ENCODE peak calls at places on chromosomes 13 and 19, in four cellular contexts. C is retina; H is stimulated activated CD4-positive, alpha-beta T cell treated with anti-CD3 and anti-CD28 coated beads, Interleukin-1b, Interleukin-23, amount 100 ng/mL, for 24 hours; E is fibroblast of pulmonary artery. S is an unnamed sample.
A peak's percentile ranks its signal among the peaks of the same experiment; 100 is the strongest.

GRCh38 chr19:12867120-12868099 is 13.8 kb downstream of the DNASE2 start:
- DNase-seq in H (peak; percentile 61), E (peak; percentile 61), C (peak; percentile 91), S (peak; percentile 93)

GRCh38 chr13:46675016-46675415 is 121.9 kb downstream of the ESD start:
- DNase-seq in C (no peak), H (no peak), E (no peak), S (no peak)

GRCh38 chr19:50607874-50608785 is 31.6 kb downstream of the SYT3 start:
- DNase-seq in H (peak; percentile 80), E (peak; percentile 88), C (peak; percentile 94), S (peak; percentile 71)

GRCh38 chr19:42352216-42352892 is 26.9 kb downstream of the MEGF8 start:
- DNase-seq in E (peak; percentile 15), H (no peak), C (peak; percentile 84), S (peak; percentile 58)

GRCh38 chr13:71718931-71719330 is 148.1 kb downstream of the DACH1 start:
- DNase-seq in E (no peak), C (no peak), H (no peak), S (no peak)

GRCh38 chr19:30053558-30053957 is 111.5 kb downstream of the URI1 start:
- DNase-seq in H (no peak), E (no peak), C (no peak), S (no peak)

GRCh38 chr13:95176611-95177259 is 124.5 kb downstream of the ABCC4 start:
- DNase-seq in H (no peak), C (no peak), E (peak; percentile 35), S (no peak)

GRCh38 chr19:20233105-20233504 is 66.1 kb downstream of the ZNF486 start:
- DNase-seq in E (no peak), H (no peak), C (no peak), S (no peak)

GRCh38 chr19:55014714-55015113 is 23.4 kb downstream of the GP6 start:
- DNase-seq in H (no peak), E (no peak), C (no peak), S (no peak)

GRCh38 chr13:40345654-40346372 is 320.6 kb downstream of the FOXO1 start:
- DNase-seq in E (no peak), C (no peak), H (no peak), S (no peak)

GRCh38 chr19:48424694-48425219 is 21.0 kb upstream of the GRWD1 start:
- DNase-seq in E (peak; percentile 71), H (no peak), C (no peak), S (no peak)

GRCh38 chr13:55160911-55161310 is 1979.8 kb upstream of the PRR20A start:
- DNase-seq in C (no peak), E (no peak), H (no peak), S (no peak)

GRCh38 chr19:34403784-34404108 is 453 bp upstream of the PDCD2L start:
- DNase-seq in H (no peak), C (no peak), E (no peak), S (no peak)

GRCh38 chr19:53883231-53883661 is 1.2 kb downstream of the PRKCG start:
- DNase-seq in C (no peak), E (no peak), H (no peak), S (no peak)

GRCh38 chr19:45099465-45100201 is 6.7 kb downstream of the PPP1R37 start:
- DNase-seq in E (no peak), H (no peak), C (no peak), S (no peak)

GRCh38 chr13:42707003-42707402 is 74.4 kb upstream of the FAM216B start:
- DNase-seq in E (peak; percentile 39), H (no peak), C (no peak), S (no peak)

GRCh38 chr19:55005684-55006488 is 32.2 kb downstream of the GP6 start:
- DNase-seq in H (peak; percentile 4), C (peak; percentile 36), E (no peak), S (no peak)

GRCh38 chr19:2848625-2849024 is 7.3 kb downstream of the ZNF555 start:
- DNase-seq in E (no peak), H (no peak), C (no peak), S (no peak)

GRCh38 chr13:73141292-73141771 is 82.5 kb downstream of the KLF5 start:
- DNase-seq in E (peak; percentile 60), C (peak; percentile 40), H (no peak), S (no peak)

GRCh38 chr19:29564574-29565005 is 38.8 kb downstream of the VSTM2B start:
- DNase-seq in E (no peak), C (no peak), H (no peak), S (no peak)

GRCh38 chr13:51148952-51149573 is 38.0 kb upstream of the C13orf42 start:
- DNase-seq in E (peak; percentile 77), H (no peak), C (peak; percentile 75), S (no peak)

GRCh38 chr13:42628666-42629065 is 54.7 kb downstream of the TNFSF11 start:
- DNase-seq in E (no peak), C (no peak), H (no peak), S (no peak)

GRCh38 chr13:98089246-98089645 is 53.6 kb upstream of the FARP1 start:
- DNase-seq in C (no peak), E (peak; percentile 68), H (no peak), S (no peak)

GRCh38 chr19:50416034-50416814 is 2.5 kb upstream of the SPIB start:
- DNase-seq in H (no peak), C (no peak), E (no peak), S (no peak)

GRCh38 chr13:49302222-49302621 is 54.5 kb downstream of the CDADC1 start:
- DNase-seq in C (no peak), E (no peak), H (no peak), S (no peak)

GRCh38 chr13:42190529-42190928 is 81.4 kb upstream of the AKAP11 start:
- DNase-seq in E (no peak), H (no peak), C (no peak), S (no peak)

GRCh38 chr19:36013280-36014028 is 559 bp downstream of the ALKBH6 start:
- DNase-seq in E (no peak), H (no peak), C (no peak), S (no peak)

GRCh38 chr19:4327252-4327876 is 11.3 kb downstream of the STAP2 start:
- DNase-seq in E (peak; percentile 70), H (peak; percentile 78), C (peak; percentile 69), S (no peak)

GRCh38 chr19:294341-294818 is 3.2 kb upstream of the PLPP2 start:
- DNase-seq in H (no peak), E (peak; percentile 23), C (peak; percentile 74), S (no peak)

GRCh38 chr13:103605546-103606326 is 539.5 kb upstream of the SLC10A2 start:
- DNase-seq in H (no peak), C (no peak), E (no peak), S (no peak)

GRCh38 chr13:76812206-76812882 is 73.9 kb downstream of the KCTD12 start:
- DNase-seq in E (no peak), H (no peak), C (no peak), S (no peak)

GRCh38 chr19:53365899-53366493 is 491 bp downstream of the ZNF525 start:
- DNase-seq in H (peak; percentile 13), C (no peak), E (no peak), S (no peak)

GRCh38 chr13:108154421-108154858 is 60.9 kb downstream of the LIG4 start:
- DNase-seq in C (no peak), E (peak; percentile 2), H (no peak), S (no peak)

GRCh38 chr19:2164020-2164988 is 571 bp downstream of the DOT1L start:
- DNase-seq in H (no peak), E (no peak), C (no peak), S (no peak)

GRCh38 chr13:82480415-82480814 is 1401.9 kb downstream of the SLITRK1 start:
- DNase-seq in H (no peak), E (peak; percentile 3), C (no peak), S (no peak)

GRCh38 chr19:7998081-7998480 is 7.4 kb downstream of the ELAVL1 start:
- DNase-seq in H (no peak), C (no peak), E (no peak), S (no peak)

GRCh38 chr13:105139380-105140285 is 1395.8 kb downstream of the EFNB2 start:
- DNase-seq in C (peak; percentile 18), H (peak; percentile 40), E (peak; percentile 16), S (peak; percentile 25)